ENCODE peak calls at places on chromosomes 7 and 10, in six cellular contexts. One of them, this sample, is unnamed.

GRCh38 chr10:43376828-43377227 is 5.4 kb downstream of the FXYD4 start:
- DNase-seq in HepG2: no peak
- DNase-seq in H1: no peak
- DNase-seq in K562: no peak
- DNase-seq in GM12891: no peak
- DNase-seq in GM12878: no peak
- DNase-seq in this sample: no peak

GRCh38 chr10:95445837-95446347 is 115.3 kb downstream of the SORBS1 start:
- DNase-seq in HepG2: peak
- DNase-seq in H1: peak
- DNase-seq in K562: peak
- DNase-seq in GM12878: no peak
- DNase-seq in GM12891: peak
- DNase-seq in this sample: peak

GRCh38 chr10:113045155-113046055 is 95.4 kb downstream of the TCF7L2 start:
- DNase-seq in GM12878: no peak
- DNase-seq in H1: no peak
- DNase-seq in GM12891: no peak
- DNase-seq in HepG2: no peak
- DNase-seq in K562: no peak
- DNase-seq in this sample: no peak

GRCh38 chr7:22843681-22844309 is 21.1 kb upstream of the TOMM7 start:
- DNase-seq in K562: no peak
- DNase-seq in GM12878: no peak
- DNase-seq in H1: no peak
- DNase-seq in GM12891: no peak
- DNase-seq in HepG2: no peak
- DNase-seq in this sample: no peak

GRCh38 chr10:1643161-1643910 is 94.0 kb downstream of the ADARB2 start:
- DNase-seq in K562: peak
- DNase-seq in H1: peak
- DNase-seq in GM12891: peak
- DNase-seq in HepG2: peak
- DNase-seq in GM12878: peak
- DNase-seq in this sample: no peak

GRCh38 chr10:102583435-102584417 is 60.6 kb upstream of the TRIM8 start:
- DNase-seq in K562: peak
- DNase-seq in H1: peak
- DNase-seq in GM12878: peak
- DNase-seq in GM12891: peak
- DNase-seq in HepG2: peak
- DNase-seq in this sample: peak

GRCh38 chr10:125849448-125849847 is 26.1 kb downstream of the BCCIP start:
- DNase-seq in HepG2: no peak
- DNase-seq in K562: no peak
- DNase-seq in GM12878: no peak
- DNase-seq in H1: no peak
- DNase-seq in GM12891: no peak
- DNase-seq in this sample: no peak

GRCh38 chr10:120825878-120826383 is 25.2 kb upstream of the WDR11 start:
- DNase-seq in GM12878: no peak
- DNase-seq in H1: no peak
- DNase-seq in K562: no peak
- DNase-seq in GM12891: no peak
- DNase-seq in HepG2: no peak
- DNase-seq in this sample: no peak

GRCh38 chr10:15370212-15370740 is 813 bp downstream of the FAM171A1 start:
- DNase-seq in HepG2: no peak
- DNase-seq in GM12878: no peak
- DNase-seq in K562: peak
- DNase-seq in GM12891: peak
- DNase-seq in H1: peak
- DNase-seq in this sample: peak

GRCh38 chr10:44046605-44047004 is 338.3 kb downstream of the CXCL12 start:
- DNase-seq in H1: peak
- DNase-seq in HepG2: no peak
- DNase-seq in K562: no peak
- DNase-seq in GM12878: no peak
- DNase-seq in GM12891: no peak
- DNase-seq in this sample: no peak

GRCh38 chr10:113788604-113789083 is 37.2 kb downstream of the PLEKHS1 start:
- DNase-seq in K562: peak
- DNase-seq in GM12878: peak
- DNase-seq in HepG2: no peak
- DNase-seq in H1: no peak
- DNase-seq in GM12891: no peak
- DNase-seq in this sample: no peak

GRCh38 chr7:20152511-20152910 is 64.7 kb downstream of the MACC1 start:
- DNase-seq in K562: no peak
- DNase-seq in GM12878: no peak
- DNase-seq in H1: no peak
- DNase-seq in HepG2: no peak
- DNase-seq in GM12891: no peak
- DNase-seq in this sample: no peak

GRCh38 chr10:132926070-132926469 is 16.3 kb downstream of the CFAP46 start:
- DNase-seq in HepG2: no peak
- DNase-seq in GM12891: no peak
- DNase-seq in GM12878: no peak
- DNase-seq in H1: no peak
- DNase-seq in K562: no peak
- DNase-seq in this sample: no peak

GRCh38 chr7:70674268-70675025 is 457.5 kb upstream of the GALNT17 start:
- DNase-seq in K562: no peak
- DNase-seq in HepG2: no peak
- DNase-seq in H1: no peak
- DNase-seq in GM12878: no peak
- DNase-seq in GM12891: no peak
- DNase-seq in this sample: no peak

GRCh38 chr7:11831727-11832495 is at the start of gene THSD7A:
- DNase-seq in K562: no peak
- DNase-seq in GM12878: no peak
- DNase-seq in HepG2: peak
- DNase-seq in H1: peak
- DNase-seq in GM12891: peak
- DNase-seq in this sample: peak

GRCh38 chr7:29177963-29178612 is 16.5 kb upstream of the CHN2 start:
- DNase-seq in GM12878: no peak
- DNase-seq in H1: no peak
- DNase-seq in K562: no peak
- DNase-seq in GM12891: no peak
- DNase-seq in HepG2: no peak
- DNase-seq in this sample: no peak

GRCh38 chr7:2440608-2441245 is 35.5 kb downstream of the GRIFIN start:
- DNase-seq in GM12891: no peak
- DNase-seq in GM12878: no peak
- DNase-seq in HepG2: peak
- DNase-seq in K562: no peak
- DNase-seq in H1: no peak
- DNase-seq in this sample: no peak

GRCh38 chr7:131476740-131477139 is 79.7 kb downstream of the PODXL start:
- DNase-seq in GM12878: no peak
- DNase-seq in H1: no peak
- DNase-seq in HepG2: no peak
- DNase-seq in GM12891: no peak
- DNase-seq in K562: no peak
- DNase-seq in this sample: no peak

GRCh38 chr7:131466735-131467365 is 89.6 kb downstream of the PODXL start:
- DNase-seq in K562: no peak
- DNase-seq in GM12878: no peak
- DNase-seq in GM12891: no peak
- DNase-seq in H1: no peak
- DNase-seq in HepG2: no peak
- DNase-seq in this sample: no peak

GRCh38 chr7:131467788-131468187 is 88.6 kb downstream of the PODXL start:
- DNase-seq in HepG2: no peak
- DNase-seq in GM12878: no peak
- DNase-seq in H1: no peak
- DNase-seq in K562: no peak
- DNase-seq in GM12891: no peak
- DNase-seq in this sample: no peak

GRCh38 chr7:131471605-131472004 is 84.8 kb downstream of the PODXL start:
- DNase-seq in K562: no peak
- DNase-seq in GM12878: no peak
- DNase-seq in GM12891: no peak
- DNase-seq in HepG2: no peak
- DNase-seq in H1: no peak
- DNase-seq in this sample: no peak
- TF ChIP-seq TAF1 in K562: no peak
- TF ChIP-seq TAF1 in GM12878: no peak
- TF ChIP-seq TAF1 in GM12891: no peak
- TF ChIP-seq TAF1 in HepG2: no peak
- TF ChIP-seq TAF1 in H1: no peak
- TF ChIP-seq TAF1 in this sample: no peak

GRCh38 chr10:82463614-82464013 is 588.6 kb downstream of the NRG3 start:
- DNase-seq in H1: no peak
- DNase-seq in HepG2: no peak
- DNase-seq in GM12878: no peak
- DNase-seq in K562: no peak
- DNase-seq in GM12891: no peak
- DNase-seq in this sample: no peak
- TF ChIP-seq POLR2A in H1: no peak
- TF ChIP-seq POLR2A in HepG2: no peak
- TF ChIP-seq POLR2A in GM12878: no peak
- TF ChIP-seq POLR2A in K562: no peak
- TF ChIP-seq POLR2A in GM12891: no peak
- TF ChIP-seq POLR2A in this sample: no peak

GRCh38 chr7:68892211-68892610 is 706.1 kb upstream of the AUTS2 start:
- DNase-seq in GM12891: no peak
- DNase-seq in H1: no peak
- DNase-seq in GM12878: no peak
- DNase-seq in K562: no peak
- DNase-seq in HepG2: no peak
- DNase-seq in this sample: no peak
- TF ChIP-seq TAF1 in GM12891: no peak
- TF ChIP-seq TAF1 in H1: no peak
- TF ChIP-seq TAF1 in GM12878: no peak
- TF ChIP-seq TAF1 in K562: no peak
- TF ChIP-seq TAF1 in HepG2: no peak
- TF ChIP-seq TAF1 in this sample: no peak

GRCh38 chr10:97334370-97335175 is at the start of gene FRAT2:
- DNase-seq in GM12891: peak
- DNase-seq in GM12878: peak
- DNase-seq in K562: peak
- DNase-seq in HepG2: peak
- DNase-seq in H1: peak
- DNase-seq in this sample: peak
- TF ChIP-seq POLR2A in GM12891: no peak
- TF ChIP-seq POLR2A in GM12878: peak
- TF ChIP-seq POLR2A in K562: peak
- TF ChIP-seq POLR2A in HepG2: peak
- TF ChIP-seq POLR2A in H1: peak
- TF ChIP-seq POLR2A in this sample: peak

DNA sequence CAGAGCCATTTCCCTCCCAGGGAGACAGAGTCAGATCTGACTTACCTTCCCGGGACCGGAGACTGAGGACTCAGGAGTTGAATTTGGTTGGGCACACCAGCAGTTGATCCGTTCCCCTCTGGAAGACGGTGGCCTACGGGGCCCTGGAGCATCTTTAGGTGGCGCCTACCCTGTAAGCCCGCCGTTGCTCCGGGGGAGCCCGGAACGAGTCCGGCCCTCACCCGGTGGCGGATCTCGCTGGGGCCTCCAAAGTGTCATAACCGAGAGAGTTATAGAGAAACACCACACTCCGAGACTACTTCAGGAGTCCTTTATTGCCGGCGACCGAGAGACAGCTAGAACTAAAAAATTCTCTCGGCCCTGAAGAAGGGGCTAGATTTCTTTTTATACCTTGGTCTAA is 182.8 kb upstream of the MBL2 start:
- DNase-seq in HepG2: no peak
- DNase-seq in K562: no peak
- DNase-seq in GM12878: no peak
- DNase-seq in H1: no peak
- DNase-seq in GM12891: no peak
- DNase-seq in this sample: no peak
- TF ChIP-seq TAF1 in HepG2: no peak
- TF ChIP-seq TAF1 in K562: no peak
- TF ChIP-seq TAF1 in GM12878: no peak
- TF ChIP-seq TAF1 in H1: no peak
- TF ChIP-seq TAF1 in GM12891: no peak
- TF ChIP-seq TAF1 in this sample: no peak

This sample was measured in GM12892.